ENCODE peak calls at places on chromosomes 3 and 15, in seven cellular contexts. E is Panc1, U is fibroblast of lung, D is Peyer's patch, I is heart left ventricle, N is PC-3, Y is adrenal gland. M is an unnamed sample. For H3K4me1 and H3K27me3, the result is how much of the 10 kb centered on the place peaks cover.

GRCh38 chr3:14446988-14447570 is 44.7 kb downstream of the SLC6A6 start:
- DNase-seq in E (no peak), I (no peak), N (no peak), Y (no peak), D (no peak), U (no peak), M (no peak)

GRCh38 chr3:37118163-37118562 is 56.2 kb downstream of the LRRFIP2 start:
- DNase-seq in Y (no peak), I (no peak), D (no peak), N (no peak), E (no peak), U (no peak), M (no peak)

GRCh38 chr3:13135251-13135810 is 62.1 kb upstream of the IQSEC1 start:
- DNase-seq in I (no peak), D (peak), E (no peak), Y (peak), U (no peak), N (no peak), M (no peak)

GRCh38 chr3:187044206-187044605 is 95.1 kb downstream of the RPL39L start:
- DNase-seq in E (no peak), U (peak), I (no peak), Y (no peak), N (no peak), D (peak), M (peak)

GRCh38 chr3:5122030-5122740 is at the start of gene ARL8B:
- DNase-seq in Y (peak), D (peak), N (peak), U (peak), E (no peak), I (peak), M (peak)

GRCh38 chr15:41512078-41512394 is 1.6 kb downstream of the LTK start:
- DNase-seq in I (no peak), N (no peak), Y (no peak), E (no peak), U (no peak), D (no peak), M (no peak)

GRCh38 chr3:6262035-6262434 is 598.9 kb upstream of the GRM7 start:
- DNase-seq in I (no peak), N (no peak), U (no peak), E (no peak), D (no peak), Y (no peak), M (no peak)

GRCh38 chr15:95292790-95293450 is 1037.6 kb upstream of the NR2F2 start:
- DNase-seq in D (no peak), U (no peak), Y (no peak), N (peak), E (no peak), I (no peak), M (no peak)

GRCh38 chr3:170797685-170798084 is 72.3 kb downstream of the RPL22L1 start:
- DNase-seq in I (no peak), Y (no peak), E (no peak), U (no peak), D (no peak), N (no peak), M (no peak)

GRCh38 chr3:135650309-135650708 is 315.2 kb upstream of the PPP2R3A start:
- DNase-seq in U (no peak), I (no peak), E (no peak), D (no peak), Y (no peak), N (no peak), M (no peak)

GRCh38 chr15:62985768-62986167 is 56.8 kb upstream of the TPM1 start:
- DNase-seq in Y (no peak), U (peak), N (no peak), I (no peak), D (no peak), E (no peak), M (peak)

GRCh38 chr3:11910971-11911531 is 64.4 kb upstream of the TAMM41 start:
- DNase-seq in Y (no peak), I (no peak), D (peak), N (no peak), E (no peak), U (no peak), M (no peak)

GRCh38 chr15:40770147-40770721 is 454 bp downstream of the C15orf62 start:
- DNase-seq in Y (no peak), D (peak), I (no peak), N (no peak), E (no peak), U (no peak), M (no peak)

GRCh38 chr15:56241374-56242085 is 2.1 kb downstream of the RFX7 start:
- DNase-seq in U (no peak), E (no peak), I (no peak), N (no peak), D (no peak), Y (no peak), M (peak)

GRCh38 chr3:141006344-141006743 is 44.8 kb upstream of the SPSB4 start:
- DNase-seq in D (no peak), U (no peak), I (no peak), E (no peak), N (no peak), Y (no peak), M (no peak)

GRCh38 chr3:94106268-94106667 is 43.4 kb downstream of the NSUN3 start:
- DNase-seq in D (no peak), E (no peak), N (no peak), U (no peak), Y (no peak), I (no peak), M (no peak)

GRCh38 chr3:131526801-131527347 is 24.1 kb upstream of the MRPL3 start:
- DNase-seq in I (peak), D (no peak), Y (peak), N (peak), U (peak), E (no peak), M (peak)

GRCh38 chr3:85360742-85361387 is 402.1 kb downstream of the CADM2 start:
- DNase-seq in E (peak), U (peak), N (peak), I (no peak), D (no peak), Y (peak), M (peak)

GRCh38 chr3:17967111-17967510 is 224.7 kb upstream of the TBC1D5 start:
- DNase-seq in I (no peak), Y (no peak), N (no peak), D (no peak), U (no peak), E (no peak), M (no peak)

DNA sequence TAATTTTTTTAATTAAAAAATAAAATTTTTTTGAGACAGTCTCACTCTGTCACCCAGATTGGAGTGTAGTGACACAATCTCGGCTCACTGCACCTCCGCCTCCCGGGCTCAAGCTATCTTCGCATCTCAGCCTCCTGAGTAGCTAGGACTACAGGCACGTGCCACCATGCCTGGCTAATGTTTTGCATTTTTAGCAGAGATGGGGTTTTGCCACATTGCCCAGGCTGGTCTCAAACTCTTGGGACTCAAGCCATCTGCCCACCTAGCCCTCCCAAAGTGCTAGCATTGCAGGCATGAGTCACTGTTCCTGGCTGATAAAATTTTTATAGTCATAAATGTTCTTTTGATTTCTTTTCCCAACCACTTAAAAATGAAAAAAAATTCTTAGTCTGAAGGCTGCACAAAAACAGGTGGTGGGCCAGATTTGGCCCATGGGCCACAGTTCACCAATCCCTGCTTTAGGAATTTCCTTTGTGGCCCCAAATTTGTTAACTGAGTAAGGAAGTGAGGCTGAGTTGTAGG is 9.2 kb downstream of the UBA5 start:
- DNase-seq in Y (no peak), N (no peak), D (no peak), E (no peak), U (peak), I (no peak), M (no peak)
- H3K4me1 ChIP-seq in Y (under half), N (under half), D (under half), E (under half), U (under half), I (under half), M (under half)

GRCh38 chr15:74295800-74296199 is 59.7 kb downstream of the CCDC33 start:
- DNase-seq in I (no peak), N (no peak), Y (no peak), D (no peak), U (no peak), E (no peak), M (no peak)
- TF ChIP-seq CTCF in I (no peak), N (no peak), Y (no peak), D (no peak), U (no peak), E (no peak), M (no peak)

DNA sequence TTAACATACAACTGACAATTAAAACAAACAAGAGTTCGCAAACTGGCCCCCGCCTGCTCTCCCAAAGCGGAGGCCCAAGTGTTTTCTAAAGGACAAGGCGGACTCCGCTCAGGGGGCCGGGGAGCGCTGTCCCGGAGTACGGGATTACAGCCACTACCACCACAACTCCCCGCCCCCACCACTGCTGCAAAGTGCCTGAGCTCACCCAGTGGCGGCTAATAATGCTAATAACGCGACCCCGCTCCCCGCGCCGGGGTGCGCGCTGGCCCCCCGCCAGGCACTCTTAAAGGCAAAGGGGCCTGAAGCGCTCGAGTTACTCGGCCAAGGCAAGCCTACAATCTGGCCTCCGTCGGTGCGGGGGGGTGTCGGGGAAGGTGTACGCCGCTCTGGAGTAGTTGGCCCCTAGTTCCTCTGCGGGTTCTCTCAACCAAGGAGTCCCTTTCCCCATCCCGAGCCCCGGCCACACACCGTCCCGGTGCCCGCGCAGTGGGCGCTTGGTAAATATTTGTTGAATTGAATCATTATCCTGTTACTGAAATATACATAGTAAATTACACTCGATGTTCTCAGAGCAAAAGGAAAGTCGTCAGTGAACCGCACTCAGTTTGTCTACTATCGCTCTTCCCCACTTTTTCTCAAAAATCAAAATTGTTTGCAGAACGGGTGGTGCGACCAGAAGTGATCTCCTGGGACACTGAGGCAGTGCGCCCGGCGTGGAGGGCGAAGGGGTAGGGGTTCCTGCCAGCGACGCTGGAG is 827 bp downstream of the WNT5A start:
- DNase-seq in D (peak), U (peak), N (peak), Y (peak), E (no peak), I (peak), M (peak)
- H3K27me3 ChIP-seq in D (under half), U (under half), N (under half), Y (half or more), E (under half), I (under half), M (under half)

DNA sequence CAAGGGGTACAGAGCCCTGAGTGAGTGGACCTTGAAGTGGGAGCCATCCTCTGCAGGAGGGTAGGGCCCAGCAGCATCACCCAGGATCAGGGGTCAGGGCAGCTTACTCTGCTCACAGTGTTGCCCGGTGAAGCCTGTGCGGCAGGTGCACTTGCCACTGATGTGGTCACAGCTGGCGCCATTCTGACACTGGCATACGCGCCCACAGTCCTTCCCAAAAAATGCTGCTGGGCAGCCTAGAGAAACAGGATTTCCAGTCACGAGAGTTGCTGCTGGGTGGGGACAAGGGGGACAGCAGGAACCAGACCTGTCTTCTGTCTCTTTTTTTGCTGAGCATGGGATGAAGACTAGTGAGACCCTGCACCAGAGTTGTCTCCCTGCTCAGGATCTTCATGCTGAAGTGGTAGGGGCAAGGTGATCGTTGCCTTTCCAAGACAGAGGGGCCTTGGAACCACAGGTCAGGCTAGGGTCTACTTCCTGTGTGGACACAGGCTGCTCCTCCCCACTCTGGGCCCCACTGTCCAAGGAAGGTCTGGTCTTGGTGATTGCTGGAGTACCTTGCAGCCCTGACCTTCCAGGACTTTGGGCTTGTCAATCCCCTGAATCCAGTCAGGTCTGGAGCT is 46.9 kb downstream of the RAB11A start:
- DNase-seq in E (no peak), Y (no peak), U (no peak), D (no peak), N (no peak), I (no peak), M (no peak)
- H3K4me1 ChIP-seq in E (under half), Y (under half), U (under half), D (under half), N (under half), I (under half), M (under half)

GRCh38 chr3:116140100-116140689 is 305.1 kb downstream of the LSAMP start:
- DNase-seq in Y (no peak), D (no peak), N (peak), I (no peak), U (peak), E (no peak), M (no peak)
- TF ChIP-seq CTCF in Y (peak), D (peak), N (peak), I (peak), U (peak), E (peak), M (peak)

M was measured in foreskin keratinocyte.